ENCODE peak calls at places on chromosomes 16 and 17, in six cellular contexts. H is IMR-90, Q is mesenchymal stem cell, U is trophoblast cell, V is H9, Y is H1. O is an unnamed sample.

GRCh38 chr17:27461192-27461859 is 5.1 kb downstream of the KSR1 start:
- DNase-seq in U (peak; percentile 92), H (no peak), V (no peak), Y (no peak), Q (peak; percentile 35), O (no peak)

GRCh38 chr16:63289834-63290460 is 1253.7 kb upstream of the CDH8 start:
- DNase-seq in U (no peak), Y (peak; percentile 50), H (no peak), Q (peak; percentile 48), V (peak; percentile 68), O (peak; percentile 51)

GRCh38 chr17:32927201-32927723 is 691 bp upstream of the TMEM98 start:
- DNase-seq in V (no peak), U (no peak), Y (no peak), Q (peak; percentile 42), H (peak; percentile 11), O (no peak)

GRCh38 chr17:705863-706262 is 8.8 kb downstream of the VPS53 start:
- DNase-seq in Q (no peak), Y (no peak), U (no peak), H (no peak), V (no peak), O (no peak)

GRCh38 chr16:49636608-49637007 is 219.3 kb downstream of the ZNF423 start:
- DNase-seq in U (no peak), H (no peak), Y (no peak), V (no peak), Q (no peak), O (no peak)

GRCh38 chr17:70905796-70906195 is 736.5 kb downstream of the KCNJ2 start:
- DNase-seq in U (no peak), V (no peak), H (peak; percentile 100), Y (no peak), Q (peak; percentile 98), O (no peak)

GRCh38 chr16:55437627-55438026 is 41.4 kb upstream of the MMP2 start:
- DNase-seq in U (peak; percentile 48), H (peak; percentile 5), V (no peak), Y (no peak), Q (no peak), O (no peak)

GRCh38 chr17:44353656-44354331 is 8.7 kb downstream of the GRN start:
- DNase-seq in V (peak; percentile 72), Y (no peak), Q (peak; percentile 28), H (no peak), U (peak; percentile 26), O (no peak)

GRCh38 chr16:53085539-53086450 is 31.0 kb downstream of the CHD9 start:
- DNase-seq in V (no peak), Q (no peak), H (no peak), Y (no peak), U (no peak), O (no peak)

GRCh38 chr16:86076606-86077005 is 177.6 kb downstream of the IRF8 start:
- DNase-seq in H (no peak), V (no peak), Y (no peak), U (no peak), Q (no peak), O (no peak)

GRCh38 chr16:25041437-25041836 is 26.3 kb upstream of the ARHGAP17 start:
- DNase-seq in H (no peak), Q (no peak), Y (no peak), U (no peak), V (no peak), O (no peak)

GRCh38 chr17:21042434-21043295 is at the start of gene USP22:
- DNase-seq in U (no peak), V (peak; percentile 100), H (no peak), Y (no peak), Q (no peak), O (peak; percentile 96)

GRCh38 chr16:69709456-69710084 is 16.8 kb downstream of the NQO1 start:
- DNase-seq in Y (no peak), U (no peak), V (no peak), H (peak; percentile 73), Q (peak; percentile 74), O (peak; percentile 44)

GRCh38 chr17:53462393-53462811 is 360.3 kb upstream of the KIF2B start:
- DNase-seq in H (no peak), Y (no peak), U (no peak), Q (peak; percentile 39), V (no peak), O (no peak)
- H3K14ac ChIP-seq in H (no peak overlapping the region), Y (no peak overlapping the region), U (no peak overlapping the region), Q (no peak overlapping the region), V (no peak overlapping the region), O (no peak overlapping the region)

DNA sequence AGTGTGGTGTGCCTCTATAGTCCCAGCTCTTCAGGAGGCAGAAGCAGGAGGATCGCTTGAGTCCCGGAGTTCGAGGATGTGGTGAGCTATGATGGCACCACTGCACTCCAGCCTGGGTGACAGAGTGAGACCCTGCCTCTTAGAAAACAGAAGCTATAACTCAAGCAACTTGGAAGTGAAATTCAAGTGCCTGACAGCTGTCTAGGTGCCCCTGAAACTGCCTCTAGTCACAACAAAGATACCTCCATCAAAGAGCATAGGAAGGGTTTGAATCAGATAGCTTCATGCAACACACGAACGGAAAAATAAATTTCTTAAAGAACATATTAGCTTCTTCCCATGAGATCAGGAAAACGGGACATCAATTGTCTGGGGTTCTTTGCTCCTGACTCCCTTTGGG is 860 bp upstream of the PLCG2 start:
- DNase-seq in V (no peak), Y (no peak), Q (no peak), U (no peak), H (no peak), O (no peak)
- H3K14ac ChIP-seq in V (no peak overlapping the region), Y (no peak overlapping the region), Q (no peak overlapping the region), U (no peak overlapping the region), H (no peak overlapping the region), O (no peak overlapping the region)

GRCh38 chr16:47057631-47057996 is 84.1 kb upstream of the DNAJA2 start:
- DNase-seq in V (no peak), U (no peak), Y (no peak), H (no peak), Q (no peak), O (no peak)
- H3K14ac ChIP-seq in V (no peak overlapping the region), U (no peak overlapping the region), Y (no peak overlapping the region), H (no peak overlapping the region), Q (no peak overlapping the region), O (no peak overlapping the region)

DNA sequence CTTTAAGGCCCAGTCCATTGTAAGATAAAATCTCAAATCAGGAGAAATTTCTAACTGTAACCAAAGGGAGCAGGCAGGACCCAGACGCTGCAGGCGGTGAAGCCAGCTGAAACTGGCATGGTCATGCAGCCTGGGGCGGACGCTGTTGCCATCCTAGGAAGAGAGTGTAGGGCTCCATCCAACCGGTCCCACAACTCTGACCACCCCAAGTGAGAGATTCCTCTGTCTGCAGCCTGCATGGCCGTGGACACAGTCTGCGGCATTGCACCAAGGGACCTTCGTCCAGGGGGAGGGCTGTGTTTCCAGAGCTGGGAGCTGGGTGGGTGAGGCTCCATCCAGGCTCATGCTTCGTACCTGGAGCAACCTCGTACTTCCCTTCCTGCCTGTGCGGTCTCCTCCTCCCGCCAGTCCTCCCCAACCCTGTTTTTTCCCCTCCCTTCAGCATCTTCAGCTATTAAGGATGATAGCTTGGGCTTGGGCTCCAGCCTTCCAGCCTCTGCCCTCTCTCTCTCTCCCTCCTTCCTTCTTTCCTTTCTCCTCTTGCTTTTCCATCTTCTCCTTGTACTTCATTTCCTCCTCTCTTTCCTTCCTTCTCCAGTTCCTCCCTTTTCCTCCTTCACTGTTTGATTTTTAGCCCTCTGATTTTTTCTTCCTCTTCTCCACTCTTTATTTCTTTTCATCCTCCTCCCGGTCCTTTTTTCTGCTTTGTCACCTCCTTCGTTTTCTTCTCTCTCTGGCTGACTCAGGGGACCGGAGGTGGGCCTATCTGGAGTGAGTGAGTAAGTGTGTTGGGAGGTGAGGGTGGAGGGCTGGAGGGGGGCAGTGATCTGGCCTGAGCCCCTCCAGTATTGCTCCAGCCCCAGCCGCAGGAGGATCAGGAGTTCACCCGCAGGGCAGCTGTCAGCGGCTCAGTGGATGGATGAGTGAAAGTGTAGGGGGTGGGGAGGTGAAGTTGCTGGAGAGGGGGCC is 17.0 kb upstream of the LHX1 start:
- DNase-seq in Q (peak; percentile 39), Y (no peak), V (peak; percentile 53), H (peak; percentile 46), U (no peak), O (no peak)
- H3K14ac ChIP-seq in Q (no peak overlapping the region), Y (no peak overlapping the region), V (peak overlapping the region; percentile 49), H (no peak overlapping the region), U (peak overlapping the region; percentile 79), O (peak overlapping the region; percentile 59)

DNA sequence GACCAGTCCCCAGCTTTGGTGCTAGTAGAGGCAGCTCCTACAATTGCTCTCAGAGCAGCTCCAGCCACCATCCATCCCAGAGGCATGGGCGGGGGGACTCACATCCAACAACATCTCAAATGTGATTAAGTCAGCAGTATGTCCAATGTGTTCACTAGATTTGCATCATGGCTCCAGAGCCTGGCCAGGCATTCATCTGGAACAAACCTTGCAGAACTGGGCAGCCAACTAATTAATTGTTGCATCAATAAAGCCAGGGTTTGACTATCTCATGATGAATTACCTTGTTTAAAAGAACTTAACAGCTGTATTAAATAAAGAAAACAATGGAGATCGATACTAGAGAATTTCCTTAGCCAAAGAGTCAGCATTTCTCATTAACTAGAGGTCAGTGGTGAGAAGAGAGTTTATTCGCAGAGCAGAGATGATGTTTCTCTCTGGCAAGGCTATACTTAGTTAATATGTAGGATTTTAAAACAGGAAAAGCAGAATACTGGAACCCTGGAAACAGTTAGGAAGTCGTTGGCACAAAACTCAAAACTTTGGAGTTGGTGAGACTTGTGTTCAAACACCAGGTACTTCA is 494.4 kb downstream of the GRIN2A start:
- DNase-seq in Q (no peak), H (no peak), U (no peak), Y (no peak), V (no peak), O (no peak)
- H3K14ac ChIP-seq in Q (no peak overlapping the region), H (no peak overlapping the region), U (no peak overlapping the region), Y (no peak overlapping the region), V (no peak overlapping the region), O (no peak overlapping the region)

GRCh38 chr17:58391302-58391984 is 25.9 kb downstream of the RNF43 start:
- DNase-seq in U (no peak), H (no peak), V (no peak), Q (no peak), Y (no peak), O (no peak)
- H3K14ac ChIP-seq in U (no peak overlapping the region), H (no peak overlapping the region), V (no peak overlapping the region), Q (no peak overlapping the region), Y (no peak overlapping the region), O (no peak overlapping the region)

GRCh38 chr16:68526143-68526781 is 12.8 kb upstream of the ZFP90 start:
- DNase-seq in U (no peak), V (no peak), Y (no peak), H (no peak), Q (no peak), O (no peak)
- H3K14ac ChIP-seq in U (no peak overlapping the region), V (no peak overlapping the region), Y (no peak overlapping the region), H (no peak overlapping the region), Q (no peak overlapping the region), O (no peak overlapping the region)

GRCh38 chr17:31750578-31750977 is 108.5 kb downstream of the COPRS start:
- DNase-seq in H (no peak), Y (no peak), Q (no peak), U (no peak), V (no peak), O (no peak)
- H3K14ac ChIP-seq in H (no peak overlapping the region), Y (no peak overlapping the region), Q (no peak overlapping the region), U (no peak overlapping the region), V (no peak overlapping the region), O (no peak overlapping the region)